ENCODE peak calls at places on chromosomes 16 and 17, in six cellular contexts. V is BJ, S is foreskin fibroblast, Q is kidney epithelial cell, Z is AG09309, R is AG04450. F is an unnamed sample.

GRCh38 chr17:82118815-82119380 is 20.9 kb upstream of the FASN start:
- DNase-seq in R (no peak), S (no peak), Q (no peak), V (no peak), Z (no peak), F (no peak)

GRCh38 chr16:868386-868755 is 67.8 kb upstream of the GNG13 start:
- DNase-seq in R (no peak), V (no peak), Q (no peak), Z (no peak), S (no peak), F (no peak)

GRCh38 chr17:58968662-58969061 is 138.0 kb downstream of the TRIM37 start:
- DNase-seq in Q (no peak), V (no peak), S (no peak), R (no peak), Z (no peak), F (no peak)

GRCh38 chr17:83010323-83011200 is 68.8 kb upstream of the METRNL start:
- DNase-seq in Z (no peak), Q (no peak), V (no peak), R (no peak), S (peak; percentile 31), F (peak; percentile 25)

GRCh38 chr16:58960034-58960433 is 225.9 kb upstream of the GOT2 start:
- DNase-seq in S (no peak), Q (no peak), R (no peak), Z (no peak), V (no peak), F (no peak)

GRCh38 chr17:40479754-40480480 is 21.5 kb downstream of the TNS4 start:
- DNase-seq in S (no peak), R (no peak), Z (no peak), V (no peak), Q (no peak), F (no peak)

GRCh38 chr17:20243524-20243923 is 223.8 kb downstream of the LGALS9B start:
- DNase-seq in Z (no peak), Q (no peak), R (no peak), V (no peak), S (no peak), F (no peak)

GRCh38 chr17:37450090-37450489 is 39.6 kb upstream of the DUSP14 start:
- DNase-seq in V (no peak), R (no peak), Z (no peak), S (no peak), Q (no peak), F (no peak)

GRCh38 chr16:84190731-84191388 is at the start of gene ADAD2:
- DNase-seq in Q (no peak), Z (no peak), V (no peak), R (no peak), S (no peak), F (no peak)

GRCh38 chr17:70484050-70484449 is 314.7 kb downstream of the KCNJ2 start:
- DNase-seq in Q (no peak), R (no peak), Z (no peak), V (no peak), S (no peak), F (no peak)

DNA sequence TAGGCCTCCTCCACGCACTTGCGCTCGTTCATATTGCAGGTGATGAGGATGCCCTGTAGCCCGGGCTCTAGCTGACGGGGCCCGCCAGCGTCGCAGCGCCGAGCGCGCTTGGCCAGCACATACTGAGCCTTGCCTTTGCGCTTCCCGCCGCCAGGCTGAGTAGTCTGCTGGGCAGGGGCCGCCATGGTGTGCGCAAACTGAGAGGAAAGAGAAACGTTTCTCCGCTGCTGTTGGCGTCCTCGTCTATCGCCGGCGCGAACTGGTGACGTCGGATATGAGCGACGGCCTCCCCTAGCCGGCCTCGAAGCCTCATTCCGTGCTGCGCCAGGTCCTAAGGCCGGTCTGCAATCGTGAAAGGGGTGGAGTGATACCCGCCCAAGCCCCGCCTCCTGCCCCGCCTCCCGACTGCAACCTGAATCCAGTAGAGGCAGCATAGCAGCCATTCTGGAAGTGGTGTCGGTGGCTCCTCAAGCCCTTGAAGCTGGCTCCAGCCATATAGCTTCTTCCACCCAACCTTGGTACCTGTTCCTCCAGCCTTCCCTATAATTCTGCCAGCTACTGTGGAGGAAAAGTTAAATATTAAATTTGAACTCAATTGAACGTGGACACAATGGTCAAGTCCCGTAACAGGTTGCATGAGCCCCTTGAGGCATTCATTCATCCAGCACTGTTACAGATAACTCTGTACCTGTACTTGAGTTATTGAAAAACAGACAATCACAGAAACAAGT is at the start of gene THUMPD1:
- DNase-seq in Q (peak; percentile 83), R (peak; percentile 83), V (peak; percentile 68), S (peak; percentile 98), Z (peak; percentile 74), F (peak; percentile 98)
- TF ChIP-seq CTCF in Q (peak; percentile 22), R (peak; percentile 15), V (peak; percentile 37), S (no peak), Z (peak; percentile 30), F (no peak)

GRCh38 chr17:63937920-63938319 is 5.8 kb upstream of the CD79B start:
- DNase-seq in S (no peak), R (no peak), V (no peak), Q (no peak), Z (no peak), F (no peak)

GRCh38 chr17:63939884-63940283 is 7.8 kb upstream of the CD79B start:
- DNase-seq in S (no peak), R (no peak), Z (no peak), Q (no peak), V (no peak), F (no peak)

GRCh38 chr17:63934391-63935112 is 2.4 kb upstream of the CD79B start:
- DNase-seq in Q (no peak), S (no peak), R (no peak), Z (no peak), V (no peak), F (no peak)

GRCh38 chr17:63939401-63939800 is 7.3 kb upstream of the CD79B start:
- DNase-seq in Q (no peak), Z (no peak), S (no peak), R (no peak), V (no peak), F (no peak)

GRCh38 chr17:63937319-63937718 is 5.2 kb upstream of the CD79B start:
- DNase-seq in Z (no peak), R (no peak), V (no peak), Q (no peak), S (no peak), F (no peak)
- TF ChIP-seq CTCF in Z (no peak), R (no peak), V (no peak), Q (no peak), S (no peak), F (no peak)

GRCh38 chr16:57663917-57664661 is 4.0 kb upstream of the ADGRG3 start:
- DNase-seq in V (no peak), Z (no peak), Q (no peak), S (no peak), R (no peak), F (no peak)
- TF ChIP-seq CTCF in V (no peak), Z (no peak), Q (no peak), S (no peak), R (peak; percentile 16), F (no peak)

DNA sequence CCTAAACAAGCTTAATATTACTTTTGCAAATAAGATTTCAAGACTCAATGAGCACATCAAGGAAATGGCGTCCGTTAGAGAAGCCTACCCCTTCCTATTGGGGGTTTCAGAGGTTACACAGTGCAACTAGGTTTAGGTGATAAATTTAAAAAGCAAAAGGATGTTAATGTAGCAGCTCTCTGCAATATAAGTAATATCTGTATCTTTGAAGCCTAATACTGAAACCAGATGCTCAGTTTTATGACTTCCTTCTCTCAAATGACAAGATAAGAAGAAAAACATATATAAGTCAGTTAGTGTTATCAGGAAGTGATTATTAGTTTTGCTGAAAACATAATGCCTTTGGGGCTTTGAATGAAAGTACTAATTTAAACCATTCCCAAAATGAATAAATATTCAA is 54.3 kb upstream of the MED13 start:
- DNase-seq in Q (no peak), Z (no peak), S (no peak), R (no peak), V (no peak), F (peak; percentile 59)
- TF ChIP-seq CTCF in Q (no peak), Z (no peak), S (no peak), R (no peak), V (no peak), F (no peak)

GRCh38 chr17:50507871-50508572 is at the start of gene MYCBPAP:
- DNase-seq in Z (no peak), S (peak; percentile 94), Q (no peak), V (no peak), R (peak; percentile 16), F (peak; percentile 93)
- TF ChIP-seq CTCF in Z (no peak), S (no peak), Q (peak; percentile 3), V (peak; percentile 33), R (peak; percentile 6), F (peak; percentile 28)

DNA sequence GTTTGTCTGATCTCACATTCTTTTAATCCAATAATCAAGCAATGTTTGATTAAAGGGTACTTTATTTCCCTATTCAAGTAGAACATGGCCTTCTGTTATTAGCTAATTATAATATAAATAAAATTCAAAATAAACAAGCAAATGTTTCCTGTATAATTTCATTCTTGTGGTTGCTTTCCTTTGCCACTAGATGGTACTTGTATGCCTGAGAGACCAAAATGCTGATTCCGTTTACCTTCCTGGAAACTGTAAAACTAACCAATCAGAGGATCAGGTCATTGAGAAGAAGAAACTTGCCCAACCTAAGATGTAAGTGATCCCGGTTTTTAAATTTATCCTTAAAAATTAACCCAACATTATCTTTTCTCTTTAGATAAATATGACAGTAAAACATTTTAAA is 8.1 kb upstream of the ABCA5 start:
- DNase-seq in V (no peak), R (no peak), Z (no peak), Q (no peak), S (peak; percentile 54), F (peak; percentile 22)
- TF ChIP-seq CTCF in V (peak; percentile 52), R (peak; percentile 49), Z (peak; percentile 34), Q (peak; percentile 31), S (peak; percentile 49), F (no peak)

DNA sequence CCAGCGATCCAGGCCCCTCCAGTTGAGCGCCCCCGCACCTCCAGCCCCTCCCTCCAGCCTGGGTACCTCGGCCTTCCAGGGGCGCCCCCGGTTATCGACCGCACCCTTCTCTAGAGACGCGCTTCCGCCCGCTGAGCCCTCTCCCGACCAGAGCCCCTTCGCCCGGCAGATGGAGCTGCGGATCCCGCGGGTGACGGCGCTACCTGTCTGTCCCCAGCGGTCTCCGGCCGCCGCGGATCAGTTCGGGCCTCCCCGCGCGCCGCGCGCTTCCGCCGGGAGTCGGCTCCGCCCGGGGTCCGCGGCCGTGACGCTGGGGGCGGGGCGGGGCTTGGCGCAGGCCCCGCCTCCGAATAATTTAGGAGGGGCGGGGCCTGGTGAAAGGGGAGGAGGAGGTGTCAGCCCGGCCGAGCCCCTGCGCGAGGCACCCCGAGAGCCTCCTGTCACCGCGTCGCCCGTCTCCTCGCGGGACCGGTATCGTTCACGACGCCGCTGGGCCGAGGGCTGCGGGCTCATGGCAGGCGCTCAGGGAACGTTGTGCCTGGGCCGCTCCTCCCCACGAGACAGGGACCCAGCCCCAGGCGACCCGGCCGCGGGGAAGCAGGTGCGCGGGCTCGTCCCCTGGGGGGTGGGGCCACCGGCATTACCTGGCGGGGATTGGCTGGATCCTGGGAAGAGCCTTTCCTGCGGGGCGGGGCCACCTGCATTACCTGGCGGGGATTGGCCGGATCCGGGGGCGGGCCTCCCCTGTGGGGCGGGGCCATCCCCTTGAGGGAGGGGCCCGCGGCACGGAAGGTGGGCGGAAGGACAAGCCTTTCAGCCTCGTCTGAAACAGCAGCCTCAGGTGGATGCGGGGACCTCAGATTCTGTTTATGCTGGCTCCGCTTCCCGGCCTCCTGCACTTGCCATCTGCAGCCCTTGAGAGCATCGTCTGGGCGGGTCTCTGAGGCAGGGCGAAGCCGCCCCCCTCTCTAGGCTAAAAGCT is at the start of gene SPATA2L:
- DNase-seq in Q (peak; percentile 72), Z (no peak), S (peak; percentile 90), R (no peak), V (no peak), F (peak; percentile 99)
- TF ChIP-seq CTCF in Q (peak; percentile 37), Z (peak; percentile 29), S (no peak), R (no peak), V (peak; percentile 14), F (peak; percentile 32)

F was measured in GM13976.